ENCODE peak calls at places on chromosomes 1 and 21, in six cellular contexts. One of them, this sample, is unnamed.

GRCh38 chr1:217010253-217010652 is 287.0 kb upstream of the ESRRG start:
- DNase-seq in GM12891: no peak
- DNase-seq in SK-N-SH: no peak
- DNase-seq in K562: no peak
- DNase-seq in HepG2: no peak
- DNase-seq in GM12878: no peak
- DNase-seq in this sample: no peak

GRCh38 chr1:114080511-114081144 is 73.0 kb downstream of the SYT6 start:
- DNase-seq in GM12891: no peak
- DNase-seq in SK-N-SH: no peak
- DNase-seq in K562: peak; percentile 75
- DNase-seq in HepG2: no peak
- DNase-seq in GM12878: no peak
- DNase-seq in this sample: no peak

GRCh38 chr1:23368562-23369334 is 888 bp downstream of the ZNF436 start:
- DNase-seq in GM12891: peak; percentile 82
- DNase-seq in SK-N-SH: peak; percentile 89
- DNase-seq in K562: peak; percentile 91
- DNase-seq in HepG2: peak; percentile 85
- DNase-seq in GM12878: no peak
- DNase-seq in this sample: peak; percentile 79

GRCh38 chr1:169238506-169238905 is 129.1 kb downstream of the NME7 start:
- DNase-seq in GM12891: no peak
- DNase-seq in SK-N-SH: no peak
- DNase-seq in K562: no peak
- DNase-seq in HepG2: no peak
- DNase-seq in GM12878: no peak
- DNase-seq in this sample: no peak

GRCh38 chr21:41611966-41612606 is 104.1 kb upstream of the TMPRSS2 start:
- DNase-seq in GM12891: no peak
- DNase-seq in SK-N-SH: no peak
- DNase-seq in K562: peak; percentile 43
- DNase-seq in HepG2: peak; percentile 28
- DNase-seq in GM12878: no peak
- DNase-seq in this sample: no peak

GRCh38 chr1:25809283-25809926 is 9.4 kb downstream of the SELENON start:
- DNase-seq in GM12891: no peak
- DNase-seq in SK-N-SH: no peak
- DNase-seq in K562: no peak
- DNase-seq in HepG2: no peak
- DNase-seq in GM12878: no peak
- DNase-seq in this sample: peak; percentile 52

GRCh38 chr1:208025036-208025435 is 114.1 kb upstream of the CD34 start:
- DNase-seq in GM12891: no peak
- DNase-seq in SK-N-SH: no peak
- DNase-seq in K562: no peak
- DNase-seq in HepG2: no peak
- DNase-seq in GM12878: no peak
- DNase-seq in this sample: no peak

GRCh38 chr1:216221260-216221700 is 202.0 kb downstream of the USH2A start:
- DNase-seq in GM12891: peak; percentile 16
- DNase-seq in SK-N-SH: peak; percentile 35
- DNase-seq in K562: peak; percentile 5
- DNase-seq in HepG2: peak; percentile 61
- DNase-seq in GM12878: peak; percentile 27
- DNase-seq in this sample: no peak

GRCh38 chr1:63628607-63629006 is 35.4 kb downstream of the PGM1 start:
- DNase-seq in GM12891: no peak
- DNase-seq in SK-N-SH: no peak
- DNase-seq in K562: no peak
- DNase-seq in HepG2: no peak
- DNase-seq in GM12878: no peak
- DNase-seq in this sample: no peak

GRCh38 chr1:34019741-34020552 is 145.1 kb downstream of the CSMD2 start:
- DNase-seq in GM12891: no peak
- DNase-seq in SK-N-SH: no peak
- DNase-seq in K562: no peak
- DNase-seq in HepG2: peak; percentile 7
- DNase-seq in GM12878: no peak
- DNase-seq in this sample: no peak

GRCh38 chr1:2110191-2110737 is 60.1 kb downstream of the PRKCZ start:
- DNase-seq in GM12891: no peak
- DNase-seq in SK-N-SH: no peak
- DNase-seq in K562: no peak
- DNase-seq in HepG2: no peak
- DNase-seq in GM12878: no peak
- DNase-seq in this sample: no peak

GRCh38 chr21:41726970-41727783 is 39.7 kb downstream of the RIPK4 start:
- DNase-seq in GM12891: no peak
- DNase-seq in SK-N-SH: no peak
- DNase-seq in K562: no peak
- DNase-seq in HepG2: peak; percentile 48
- DNase-seq in GM12878: no peak
- DNase-seq in this sample: no peak

DNA sequence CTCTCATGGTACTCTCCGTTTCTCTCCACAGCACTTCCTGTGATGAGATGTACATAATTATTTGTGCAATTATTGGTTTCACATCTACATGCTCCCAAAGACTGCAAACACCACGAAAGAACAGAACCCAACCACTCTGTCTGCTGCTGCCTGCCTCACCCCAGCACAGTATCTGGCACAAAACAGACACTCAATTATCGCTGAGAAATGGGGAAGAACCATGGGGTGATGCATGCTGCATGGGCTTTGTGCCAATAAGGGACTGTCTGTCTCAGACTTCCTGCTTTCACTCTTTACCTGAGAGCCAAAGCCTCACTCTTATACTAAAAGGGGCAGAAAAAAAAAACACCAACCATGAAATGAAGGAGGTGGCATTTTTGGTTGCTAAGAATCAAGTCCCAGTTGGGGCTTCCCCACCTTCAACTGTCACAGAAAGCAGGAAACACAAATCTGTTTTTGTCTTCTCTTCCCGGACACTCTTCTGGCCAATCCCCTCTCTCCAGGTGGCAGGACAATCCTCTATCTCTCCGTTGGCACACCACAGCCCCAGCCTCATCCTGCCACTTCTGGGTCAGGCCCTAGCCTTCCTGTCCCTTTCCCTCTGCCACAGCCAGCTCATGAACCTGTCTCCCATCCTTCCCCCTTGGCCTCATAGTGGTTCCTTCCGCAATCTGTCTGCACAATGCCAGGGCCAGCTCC is 82.0 kb downstream of the TGFBR3 start:
- DNase-seq in GM12891: peak; percentile 42
- DNase-seq in SK-N-SH: no peak
- DNase-seq in K562: peak; percentile 65
- DNase-seq in HepG2: no peak
- DNase-seq in GM12878: peak; percentile 95
- DNase-seq in this sample: peak; percentile 41
- TF ChIP-seq TAF1 in GM12891: peak; percentile 45
- TF ChIP-seq TAF1 in SK-N-SH: no peak
- TF ChIP-seq TAF1 in K562: no peak
- TF ChIP-seq TAF1 in HepG2: no peak
- TF ChIP-seq TAF1 in GM12878: no peak
- TF ChIP-seq TAF1 in this sample: no peak

GRCh38 chr1:110248746-110249145 is 38.6 kb downstream of the KCNC4 start:
- DNase-seq in GM12891: no peak
- DNase-seq in SK-N-SH: no peak
- DNase-seq in K562: no peak
- DNase-seq in HepG2: no peak
- DNase-seq in GM12878: no peak
- DNase-seq in this sample: no peak
- TF ChIP-seq TAF1 in GM12891: no peak
- TF ChIP-seq TAF1 in SK-N-SH: no peak
- TF ChIP-seq TAF1 in K562: no peak
- TF ChIP-seq TAF1 in HepG2: no peak
- TF ChIP-seq TAF1 in GM12878: no peak
- TF ChIP-seq TAF1 in this sample: no peak

GRCh38 chr21:18041012-18041411 is 203.6 kb upstream of the CHODL start:
- DNase-seq in GM12891: no peak
- DNase-seq in SK-N-SH: peak; percentile 4
- DNase-seq in K562: no peak
- DNase-seq in HepG2: peak; percentile 45
- DNase-seq in GM12878: no peak
- DNase-seq in this sample: no peak
- TF ChIP-seq TAF1 in GM12891: no peak
- TF ChIP-seq TAF1 in SK-N-SH: no peak
- TF ChIP-seq TAF1 in K562: no peak
- TF ChIP-seq TAF1 in HepG2: no peak
- TF ChIP-seq TAF1 in GM12878: no peak
- TF ChIP-seq TAF1 in this sample: no peak

GRCh38 chr21:21383126-21383525 is 384.9 kb downstream of the NCAM2 start:
- DNase-seq in GM12891: no peak
- DNase-seq in SK-N-SH: no peak
- DNase-seq in K562: no peak
- DNase-seq in HepG2: no peak
- DNase-seq in GM12878: no peak
- DNase-seq in this sample: no peak
- TF ChIP-seq TAF1 in GM12891: no peak
- TF ChIP-seq TAF1 in SK-N-SH: no peak
- TF ChIP-seq TAF1 in K562: no peak
- TF ChIP-seq TAF1 in HepG2: no peak
- TF ChIP-seq TAF1 in GM12878: no peak
- TF ChIP-seq TAF1 in this sample: no peak

GRCh38 chr1:157678721-157679120 is 21.8 kb downstream of the FCRL3 start:
- DNase-seq in GM12891: no peak
- DNase-seq in SK-N-SH: no peak
- DNase-seq in K562: no peak
- DNase-seq in HepG2: no peak
- DNase-seq in GM12878: no peak
- DNase-seq in this sample: no peak
- TF ChIP-seq TAF1 in GM12891: no peak
- TF ChIP-seq TAF1 in SK-N-SH: no peak
- TF ChIP-seq TAF1 in K562: no peak
- TF ChIP-seq TAF1 in HepG2: no peak
- TF ChIP-seq TAF1 in GM12878: no peak
- TF ChIP-seq TAF1 in this sample: no peak

DNA sequence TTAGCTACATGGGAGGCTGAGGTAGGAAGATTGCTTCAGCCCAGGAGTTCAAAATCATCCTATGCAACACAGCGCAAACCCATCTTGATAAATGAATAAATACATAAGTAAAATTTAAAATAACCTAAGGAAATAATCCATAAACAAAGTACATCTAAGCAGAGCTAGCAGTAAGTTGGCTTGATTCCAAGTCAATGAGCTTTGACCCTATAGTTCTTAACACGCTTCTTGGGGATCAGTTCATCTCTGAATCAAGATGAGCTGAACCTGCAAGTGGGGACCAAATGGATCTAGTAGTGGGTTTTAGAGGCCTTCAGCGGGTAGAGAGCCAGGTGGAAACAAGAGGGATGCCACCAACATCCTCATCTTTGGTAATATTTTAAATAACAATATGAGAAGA is 31.5 kb upstream of the PHGDH start:
- DNase-seq in GM12891: no peak
- DNase-seq in SK-N-SH: no peak
- DNase-seq in K562: no peak
- DNase-seq in HepG2: no peak
- DNase-seq in GM12878: no peak
- DNase-seq in this sample: no peak
- TF ChIP-seq TAF1 in GM12891: no peak
- TF ChIP-seq TAF1 in SK-N-SH: no peak
- TF ChIP-seq TAF1 in K562: no peak
- TF ChIP-seq TAF1 in HepG2: no peak
- TF ChIP-seq TAF1 in GM12878: no peak
- TF ChIP-seq TAF1 in this sample: no peak

This sample was measured in GM12892.